ENCODE peak calls at places on chromosome 19, in five cellular contexts. One of them, this sample, is unnamed.

GRCh38 chr19:455031-455705 is 5.7 kb downstream of the SHC2 start:
- DNase-seq in ovary: no peak
- DNase-seq in transverse colon: no peak
- DNase-seq in tibial nerve: no peak
- DNase-seq in sigmoid colon: no peak
- DNase-seq in this sample: no peak

GRCh38 chr19:46202426-46202825 is 27.1 kb upstream of the IGFL1 start:
- DNase-seq in tibial nerve: no peak
- DNase-seq in ovary: no peak
- DNase-seq in transverse colon: no peak
- DNase-seq in sigmoid colon: no peak
- DNase-seq in this sample: no peak

GRCh38 chr19:56350416-56351045 is 35.9 kb upstream of the ZSCAN5A start:
- DNase-seq in ovary: peak
- DNase-seq in transverse colon: peak
- DNase-seq in sigmoid colon: no peak
- DNase-seq in tibial nerve: no peak
- DNase-seq in this sample: peak

GRCh38 chr19:39316627-39317321 is 3.9 kb downstream of the LRFN1 start:
- DNase-seq in tibial nerve: no peak
- DNase-seq in sigmoid colon: no peak
- DNase-seq in ovary: no peak
- DNase-seq in transverse colon: no peak
- DNase-seq in this sample: no peak

GRCh38 chr19:46614114-46614701 is 10.7 kb downstream of the PTGIR start:
- DNase-seq in tibial nerve: peak
- DNase-seq in transverse colon: peak
- DNase-seq in sigmoid colon: peak
- DNase-seq in ovary: peak
- DNase-seq in this sample: peak

GRCh38 chr19:11014403-11014911 is 53.6 kb downstream of the SMARCA4 start:
- DNase-seq in tibial nerve: no peak
- DNase-seq in transverse colon: no peak
- DNase-seq in sigmoid colon: no peak
- DNase-seq in ovary: no peak
- DNase-seq in this sample: no peak

GRCh38 chr19:10876459-10877240 is 5.3 kb downstream of the CARM1 start:
- DNase-seq in sigmoid colon: no peak
- DNase-seq in tibial nerve: no peak
- DNase-seq in ovary: no peak
- DNase-seq in transverse colon: peak
- DNase-seq in this sample: no peak

GRCh38 chr19:46748325-46749109 is 2.3 kb upstream of the STRN4 start:
- DNase-seq in transverse colon: peak
- DNase-seq in tibial nerve: peak
- DNase-seq in ovary: peak
- DNase-seq in sigmoid colon: no peak
- DNase-seq in this sample: peak

GRCh38 chr19:6393982-6394412 is 1.0 kb upstream of the GTF2F1 start:
- DNase-seq in tibial nerve: no peak
- DNase-seq in transverse colon: peak
- DNase-seq in ovary: no peak
- DNase-seq in sigmoid colon: no peak
- DNase-seq in this sample: no peak

GRCh38 chr19:5893907-5894703 is 9.5 kb downstream of the NDUFA11 start:
- DNase-seq in ovary: no peak
- DNase-seq in sigmoid colon: no peak
- DNase-seq in tibial nerve: no peak
- DNase-seq in transverse colon: no peak
- DNase-seq in this sample: no peak

GRCh38 chr19:41740415-41741243 is 14.7 kb upstream of the CEACAM6 start:
- DNase-seq in sigmoid colon: no peak
- DNase-seq in transverse colon: no peak
- DNase-seq in tibial nerve: no peak
- DNase-seq in ovary: no peak
- DNase-seq in this sample: no peak

GRCh38 chr19:19204181-19204580 is 967 bp upstream of the NR2C2AP start:
- DNase-seq in sigmoid colon: no peak
- DNase-seq in ovary: no peak
- DNase-seq in tibial nerve: no peak
- DNase-seq in transverse colon: no peak
- DNase-seq in this sample: no peak
- TF ChIP-seq CTCF in sigmoid colon: no peak
- TF ChIP-seq CTCF in ovary: no peak
- TF ChIP-seq CTCF in tibial nerve: no peak
- TF ChIP-seq CTCF in transverse colon: no peak
- TF ChIP-seq CTCF in this sample: no peak

GRCh38 chr19:15282311-15282705 is 50.0 kb downstream of the BRD4 start:
- DNase-seq in sigmoid colon: no peak
- DNase-seq in transverse colon: no peak
- DNase-seq in ovary: no peak
- DNase-seq in tibial nerve: no peak
- DNase-seq in this sample: no peak
- TF ChIP-seq EP300 in sigmoid colon: no peak
- TF ChIP-seq EP300 in transverse colon: no peak
- TF ChIP-seq EP300 in ovary: no peak
- TF ChIP-seq EP300 in tibial nerve: no peak
- TF ChIP-seq EP300 in this sample: no peak

DNA sequence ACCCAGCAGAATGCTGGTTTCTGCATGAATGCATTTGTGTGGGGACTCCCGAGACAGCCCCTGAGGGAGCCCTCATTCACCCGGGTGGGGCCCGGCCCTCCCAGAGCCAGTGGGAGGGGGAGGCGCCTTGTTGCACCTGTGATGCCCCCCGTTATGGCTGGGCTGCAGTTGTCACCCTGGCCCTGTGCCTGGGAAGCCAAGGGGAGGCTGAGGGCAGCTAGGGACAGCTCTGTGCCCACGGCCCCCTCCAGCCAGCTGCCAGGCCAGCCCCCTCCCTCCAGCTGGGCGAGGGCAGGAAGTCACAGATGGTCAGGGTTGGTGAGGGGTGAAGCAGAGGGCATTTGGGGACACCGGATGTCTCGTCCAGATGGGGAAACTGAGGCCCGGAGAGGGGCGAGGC is 26.1 kb downstream of the NFIC start:
- DNase-seq in tibial nerve: no peak
- DNase-seq in ovary: no peak
- DNase-seq in sigmoid colon: no peak
- DNase-seq in transverse colon: no peak
- DNase-seq in this sample: no peak
- H3K27ac ChIP-seq in tibial nerve: no peak
- H3K27ac ChIP-seq in ovary: no peak
- H3K27ac ChIP-seq in sigmoid colon: peak
- H3K27ac ChIP-seq in transverse colon: no peak
- H3K27ac ChIP-seq in this sample: no peak

DNA sequence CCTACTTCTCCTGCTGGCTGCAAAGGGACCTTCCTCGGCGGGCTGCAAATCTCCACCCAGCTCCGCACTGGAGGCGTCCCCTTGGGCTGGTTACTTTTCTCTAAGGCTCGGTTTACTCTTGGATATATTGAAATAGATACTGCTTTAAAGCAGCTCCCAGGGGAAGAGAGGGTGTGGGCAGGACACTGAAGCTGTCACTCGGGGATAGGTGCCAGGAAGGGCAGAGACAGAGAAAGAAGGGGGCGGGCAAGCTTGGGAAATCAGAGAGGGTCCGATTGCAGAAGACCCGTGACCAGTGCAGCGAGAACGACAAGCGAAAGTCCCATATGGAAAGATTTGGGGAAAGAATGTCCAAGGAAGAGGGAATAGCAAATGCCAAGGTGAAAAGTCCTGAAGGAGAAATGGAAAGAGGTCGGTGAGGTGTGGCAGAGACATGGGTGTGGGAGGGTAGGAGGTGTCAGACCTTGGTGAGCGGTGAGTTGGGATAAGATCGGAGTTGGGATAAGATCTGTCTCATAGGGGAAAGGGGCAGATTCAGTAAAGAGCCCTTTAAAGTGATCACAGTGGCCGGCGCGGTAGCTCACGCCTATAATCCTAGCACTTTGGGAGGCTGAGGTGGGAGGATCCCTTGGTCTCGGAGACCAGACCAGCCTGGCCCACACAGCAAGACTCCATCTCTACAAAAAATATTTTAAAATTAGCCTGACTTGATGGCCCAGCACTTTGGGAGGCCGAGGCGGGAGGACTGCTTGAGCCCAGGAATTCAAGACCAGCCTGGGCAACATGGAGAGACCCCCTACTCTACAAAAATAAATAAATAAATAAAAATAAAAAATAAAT is 618 bp downstream of the THSD8 start:
- DNase-seq in sigmoid colon: no peak
- DNase-seq in tibial nerve: no peak
- DNase-seq in ovary: peak
- DNase-seq in transverse colon: no peak
- DNase-seq in this sample: no peak
- TF ChIP-seq CTCF in sigmoid colon: no peak
- TF ChIP-seq CTCF in tibial nerve: no peak
- TF ChIP-seq CTCF in ovary: no peak
- TF ChIP-seq CTCF in transverse colon: no peak
- TF ChIP-seq CTCF in this sample: no peak

DNA sequence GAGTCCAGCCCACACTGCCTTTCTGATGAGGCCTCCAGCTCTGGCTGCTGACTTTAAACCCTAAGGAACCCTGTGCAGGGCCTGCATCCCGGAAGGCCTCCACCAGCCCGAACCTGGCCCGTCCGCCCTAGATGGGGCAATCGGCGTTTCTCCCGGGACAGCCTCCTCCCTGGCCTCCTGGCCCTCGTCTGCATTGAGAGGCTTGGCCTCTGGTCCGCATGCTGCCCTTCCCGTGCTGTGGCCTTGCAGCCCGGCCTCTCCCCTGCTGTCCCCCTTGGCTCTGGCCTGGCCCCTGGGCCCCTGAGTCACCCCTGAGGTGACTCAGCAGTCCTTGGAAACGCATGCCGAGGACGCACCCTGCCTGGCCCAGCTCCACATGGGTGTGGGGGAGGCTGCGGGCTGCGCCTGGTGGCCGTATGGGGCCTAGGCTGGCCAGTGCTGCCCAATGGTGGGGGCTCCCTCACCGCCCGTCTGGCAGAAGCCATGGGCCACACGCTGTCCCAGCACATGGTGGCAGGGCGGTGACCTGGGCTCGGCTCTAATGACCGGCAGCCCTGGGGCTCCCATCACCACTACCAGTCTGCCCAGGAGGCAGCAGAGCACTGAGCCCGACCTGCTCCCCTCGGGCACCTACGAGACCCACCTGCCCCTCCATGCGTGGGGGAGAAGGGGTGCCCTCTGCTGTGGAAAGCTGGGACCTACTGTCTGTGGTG is 25.7 kb downstream of the SH3GL1 start:
- DNase-seq in sigmoid colon: peak
- DNase-seq in tibial nerve: peak
- DNase-seq in transverse colon: peak
- DNase-seq in ovary: peak
- DNase-seq in this sample: peak
- TF ChIP-seq EP300 in sigmoid colon: no peak
- TF ChIP-seq EP300 in tibial nerve: no peak
- TF ChIP-seq EP300 in transverse colon: no peak
- TF ChIP-seq EP300 in ovary: no peak
- TF ChIP-seq EP300 in this sample: no peak

GRCh38 chr19:44758596-44758995 is 10.1 kb downstream of the BCL3 start:
- DNase-seq in tibial nerve: no peak
- DNase-seq in transverse colon: no peak
- DNase-seq in ovary: peak
- DNase-seq in sigmoid colon: peak
- DNase-seq in this sample: no peak
- H3K27ac ChIP-seq in tibial nerve: peak
- H3K27ac ChIP-seq in transverse colon: peak
- H3K27ac ChIP-seq in ovary: peak
- H3K27ac ChIP-seq in sigmoid colon: peak
- H3K27ac ChIP-seq in this sample: peak

DNA sequence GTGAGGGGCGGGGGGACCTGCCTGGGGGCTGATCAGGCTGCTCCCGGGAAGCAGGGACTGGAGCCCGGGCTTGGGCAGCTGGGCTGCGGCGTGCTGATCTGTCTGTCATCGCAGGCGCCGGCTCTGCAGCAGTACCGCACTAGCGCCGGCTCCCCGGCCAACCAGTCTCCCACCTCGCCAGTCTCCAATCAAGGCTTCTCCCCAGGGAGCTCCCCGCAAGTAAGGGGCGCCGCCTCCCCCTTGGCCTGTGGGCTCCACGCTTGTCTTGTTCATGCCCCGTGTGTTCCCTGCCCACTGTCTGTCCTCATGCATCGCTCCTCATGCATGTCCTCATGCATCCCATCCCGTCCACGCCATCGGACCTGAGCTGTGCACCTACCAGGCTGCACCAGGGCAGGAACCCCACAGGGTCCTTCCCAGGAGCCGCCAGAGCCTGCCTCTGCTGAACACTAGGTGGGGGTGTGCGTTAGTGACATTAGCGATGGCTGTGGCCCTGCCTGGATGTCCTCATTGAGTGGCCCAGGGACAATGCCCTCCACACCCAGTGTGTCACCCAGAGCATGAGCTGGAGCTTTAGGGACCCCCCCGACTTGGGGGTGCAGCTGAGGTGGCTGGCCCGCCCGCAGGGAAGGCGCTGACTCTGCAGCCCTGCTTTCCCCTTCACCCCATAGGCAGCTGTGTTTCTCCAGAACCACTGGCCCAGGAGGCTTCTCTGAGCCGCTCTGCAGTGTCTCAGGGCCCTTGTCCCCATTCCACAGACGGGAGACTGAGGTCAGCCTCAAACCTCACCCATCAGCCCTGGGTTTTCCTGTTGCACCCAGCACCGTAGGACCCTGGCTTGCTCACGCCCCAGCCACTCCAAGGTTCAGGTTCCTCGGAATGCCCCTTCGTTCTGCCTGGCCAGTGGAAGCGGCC is 19.5 kb downstream of the COMP start:
- DNase-seq in ovary: no peak
- DNase-seq in transverse colon: no peak
- DNase-seq in sigmoid colon: no peak
- DNase-seq in tibial nerve: no peak
- DNase-seq in this sample: no peak
- TF ChIP-seq CTCF in ovary: no peak
- TF ChIP-seq CTCF in transverse colon: no peak
- TF ChIP-seq CTCF in sigmoid colon: no peak
- TF ChIP-seq CTCF in tibial nerve: no peak
- TF ChIP-seq CTCF in this sample: no peak

GRCh38 chr19:44748426-44749254 is at the start of gene BCL3:
- DNase-seq in tibial nerve: no peak
- DNase-seq in ovary: peak
- DNase-seq in sigmoid colon: peak
- DNase-seq in transverse colon: peak
- DNase-seq in this sample: peak
- TF ChIP-seq EP300 in tibial nerve: no peak
- TF ChIP-seq EP300 in ovary: no peak
- TF ChIP-seq EP300 in sigmoid colon: no peak
- TF ChIP-seq EP300 in transverse colon: no peak
- TF ChIP-seq EP300 in this sample: no peak

This sample was measured in stomach.